ENCODE peak calls at places on chromosomes 6 and 20, in four cellular contexts. D, G, P and V are unnamed samples. For H3K27me3 and H3K36me3, the result is how much of the 10 kb centered on the place peaks cover.

GRCh38 chr6:52691718-52692117 is 20.8 kb downstream of the TMEM14A start:
- DNase-seq in D (no peak), G (no peak), P (no peak), V (no peak)

GRCh38 chr6:121612916-121613315 is 177.5 kb downstream of the GJA1 start:
- DNase-seq in D (no peak), G (no peak), P (no peak), V (no peak)

GRCh38 chr6:155528982-155529453 is 73.4 kb upstream of the NOX3 start:
- DNase-seq in D (no peak), G (peak), P (no peak), V (no peak)

GRCh38 chr6:111381126-111381525 is 101.9 kb downstream of the REV3L start:
- DNase-seq in D (no peak), G (no peak), P (no peak), V (no peak)

GRCh38 chr6:17493286-17493685 is 99.9 kb downstream of the CAP2 start:
- DNase-seq in D (no peak), G (no peak), P (no peak), V (no peak)

GRCh38 chr20:11807070-11807741 is 110.5 kb upstream of the BTBD3 start:
- DNase-seq in D (no peak), G (peak), P (no peak), V (no peak)

GRCh38 chr6:40249935-40250334 is 315.7 kb upstream of the MOCS1 start:
- DNase-seq in D (no peak), G (no peak), P (no peak), V (no peak)

GRCh38 chr20:40497781-40498691 is 191.0 kb downstream of the MAFB start:
- DNase-seq in D (no peak), G (peak), P (peak), V (no peak)

GRCh38 chr20:46251211-46251673 is 57.1 kb downstream of the CDH22 start:
- DNase-seq in D (peak), G (no peak), P (no peak), V (peak)

GRCh38 chr20:23022849-23023248 is 12.3 kb upstream of the SSTR4 start:
- DNase-seq in D (no peak), G (no peak), P (no peak), V (no peak)

GRCh38 chr20:47216819-47217410 is 139.6 kb downstream of the ZMYND8 start:
- DNase-seq in D (no peak), G (no peak), P (no peak), V (no peak)

GRCh38 chr20:3686867-3687321 is 5.1 kb upstream of the ADAM33 start:
- DNase-seq in D (no peak), G (no peak), P (no peak), V (no peak)

GRCh38 chr6:159943101-159943632 is 25.7 kb upstream of the IGF2R start:
- DNase-seq in D (no peak), G (no peak), P (no peak), V (no peak)

GRCh38 chr6:71080151-71080550 is 123.3 kb upstream of the B3GAT2 start:
- DNase-seq in D (no peak), G (no peak), P (no peak), V (no peak)

GRCh38 chr20:44990425-44990824 is 24.1 kb downstream of the STK4 start:
- DNase-seq in D (no peak), G (no peak), P (no peak), V (no peak)

GRCh38 chr20:13862245-13862644 is 77.4 kb downstream of the NDUFAF5 start:
- DNase-seq in D (no peak), G (no peak), P (no peak), V (no peak)

GRCh38 chr6:30100585-30101422 is 12.1 kb downstream of the TRIM31 start:
- DNase-seq in D (peak), G (peak), P (no peak), V (peak)

GRCh38 chr6:111763381-111763780 is 109.9 kb downstream of the FYN start:
- DNase-seq in D (no peak), G (peak), P (no peak), V (no peak)

GRCh38 chr6:3872370-3872854 is 23.2 kb downstream of the FAM50B start:
- DNase-seq in D (no peak), G (no peak), P (no peak), V (no peak)

GRCh38 chr20:50425076-50425475 is 85.1 kb upstream of the PTPN1 start:
- DNase-seq in D (no peak), G (no peak), P (no peak), V (no peak)

GRCh38 chr6:165086746-165087145 is 222.7 kb downstream of the C6orf118 start:
- DNase-seq in D (no peak), G (no peak), P (no peak), V (no peak)

GRCh38 chr20:61757678-61758555 is 307.8 kb downstream of the TAF4 start:
- DNase-seq in D (no peak), G (peak), P (peak), V (no peak)

GRCh38 chr6:35014341-35014740 is 125.3 kb downstream of the ANKS1A start:
- DNase-seq in D (no peak), G (no peak), P (no peak), V (no peak)

GRCh38 chr20:2626853-2627541 is 25.4 kb upstream of the NOP56 start:
- DNase-seq in D (peak), G (peak), P (no peak), V (no peak)

GRCh38 chr6:125747589-125748533 is 1.6 kb upstream of the HEY2 start:
- DNase-seq in D (peak), G (no peak), P (peak), V (peak)

GRCh38 chr6:149079911-149080501 is 237.5 kb upstream of the TAB2 start:
- DNase-seq in D (no peak), G (no peak), P (no peak), V (no peak)

GRCh38 chr6:149079456-149079855 is 238.1 kb upstream of the TAB2 start:
- DNase-seq in D (no peak), G (no peak), P (no peak), V (no peak)

GRCh38 chr6:149077208-149077607 is 240.3 kb upstream of the TAB2 start:
- DNase-seq in D (no peak), G (no peak), P (no peak), V (no peak)

GRCh38 chr6:149076355-149076734 is 241.2 kb upstream of the TAB2 start:
- DNase-seq in D (no peak), G (no peak), P (no peak), V (no peak)

DNA sequence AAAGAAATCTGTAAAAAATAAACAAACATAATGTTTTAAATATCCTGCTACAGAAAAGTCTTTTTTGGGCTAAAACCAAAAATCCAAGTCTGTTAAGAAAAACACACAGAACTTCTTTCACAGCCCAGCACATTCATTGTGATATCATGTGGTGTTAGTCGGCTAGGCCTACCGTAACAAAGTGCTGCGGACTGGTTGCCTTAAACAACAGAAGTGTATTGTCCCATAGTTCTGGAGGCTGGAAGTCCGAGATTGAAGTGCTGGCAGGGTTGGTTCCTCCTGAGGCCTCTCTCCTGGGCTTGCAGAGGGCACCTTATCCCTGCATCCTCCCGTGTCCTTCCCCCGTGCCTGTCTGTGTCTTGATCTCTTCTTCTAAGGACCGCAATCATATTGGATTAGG is 239.1 kb upstream of the TAB2 start:
- DNase-seq in D (no peak), G (no peak), P (no peak), V (no peak)
- H3K4me3 ChIP-seq in D (no peak), G (no peak), P (no peak), V (no peak)

GRCh38 chr6:37538107-37538506 is 38.4 kb upstream of the CCDC167 start:
- DNase-seq in D (peak), G (no peak), P (no peak), V (peak)
- H3K27me3 ChIP-seq in D (half or more), G (under half), P (under half), V (under half)

GRCh38 chr20:38116409-38117165 is 48.5 kb downstream of the TGM2 start:
- DNase-seq in D (no peak), G (no peak), P (no peak), V (no peak)

GRCh38 chr20:38113401-38114325 is 51.4 kb downstream of the TGM2 start:
- DNase-seq in D (peak), G (no peak), P (no peak), V (peak)

GRCh38 chr20:38115896-38116295 is 49.2 kb downstream of the TGM2 start:
- DNase-seq in D (no peak), G (no peak), P (no peak), V (no peak)

GRCh38 chr20:38114353-38114791 is 50.7 kb downstream of the TGM2 start:
- DNase-seq in D (no peak), G (no peak), P (no peak), V (no peak)

DNA sequence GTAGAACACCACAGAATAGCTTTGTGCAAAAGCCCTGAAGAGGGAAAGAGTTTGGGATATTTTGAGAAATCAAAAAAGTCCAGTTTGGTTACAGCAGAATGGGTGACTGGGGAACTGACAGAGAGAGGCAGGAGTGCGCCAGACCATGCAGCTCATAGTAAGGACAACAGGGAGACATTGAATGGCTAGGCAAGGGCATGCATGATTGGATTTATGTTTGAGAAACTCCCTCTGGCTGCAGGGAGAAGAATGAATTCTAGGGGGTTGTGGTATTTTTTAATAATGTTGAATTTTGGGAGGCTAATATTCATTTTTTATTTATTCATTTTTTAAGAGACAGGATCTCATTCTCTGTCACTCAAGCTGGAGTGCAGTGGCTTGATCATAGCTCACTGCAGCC is 49.9 kb downstream of the TGM2 start:
- DNase-seq in D (peak), G (no peak), P (no peak), V (no peak)
- H3K36me3 ChIP-seq in D (under half), G (under half), P (under half), V (under half)

GRCh38 chr6:113562248-113562647 is 294.9 kb upstream of the MARCKS start:
- DNase-seq in D (no peak), G (peak), P (no peak), V (no peak)

GRCh38 chr6:113560908-113561307 is 296.2 kb upstream of the MARCKS start:
- DNase-seq in D (no peak), G (peak), P (no peak), V (no peak)

GRCh38 chr6:113560376-113560775 is 296.8 kb upstream of the MARCKS start:
- DNase-seq in D (no peak), G (peak), P (no peak), V (no peak)

GRCh38 chr6:113565306-113565705 is 291.8 kb upstream of the MARCKS start:
- DNase-seq in D (no peak), G (peak), P (no peak), V (no peak)

DNA sequence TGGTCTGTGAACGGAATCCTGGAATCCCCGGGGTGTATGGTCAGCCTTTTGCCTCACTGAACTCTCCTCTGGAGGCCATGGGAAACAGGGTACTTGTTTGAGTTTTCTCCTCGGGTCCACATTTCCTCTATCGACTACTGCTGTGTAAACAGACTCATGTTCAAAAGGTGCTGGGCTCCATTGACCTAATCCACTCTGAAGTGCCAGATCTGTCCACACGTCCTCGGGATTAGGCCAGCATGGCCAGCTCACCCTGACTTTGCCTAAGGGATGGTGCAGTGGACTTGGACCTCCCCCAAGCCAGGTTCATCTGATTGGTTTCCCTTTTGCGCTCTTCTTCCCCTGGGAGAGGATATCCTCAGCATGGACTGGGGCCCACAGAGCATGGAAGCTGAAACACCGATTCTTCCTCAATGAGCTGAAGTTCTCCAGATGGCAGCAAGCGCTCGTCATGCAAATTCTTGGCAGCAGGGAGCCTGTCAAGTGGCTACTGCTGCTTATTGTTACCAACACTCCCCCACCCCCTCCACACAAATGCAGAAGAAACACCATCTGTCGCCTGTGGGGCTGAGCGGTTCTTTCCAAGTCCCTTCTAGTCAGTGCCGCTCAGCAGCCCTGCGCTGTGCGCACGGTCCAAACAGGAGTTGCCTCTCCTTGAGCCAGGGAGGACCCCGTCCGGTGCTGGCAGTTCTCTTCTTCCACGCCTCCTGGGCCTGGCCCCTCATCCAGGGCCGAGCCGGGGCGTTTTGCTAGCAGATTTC is 292.6 kb upstream of the MARCKS start:
- DNase-seq in D (peak), G (no peak), P (peak), V (peak)
- H3K4me3 ChIP-seq in D (peak), G (no peak), P (no peak), V (peak)